ENCODE peak calls at places on chromosomes 1 and 21, in five cellular contexts. L, V, D, N and E are unnamed samples.

GRCh38 chr1:198359024-198359653 is 181.3 kb downstream of the ATP6V1G3 start:
- DNase-seq in L (no peak), V (no peak), D (peak; percentile 16), N (no peak), E (no peak)

GRCh38 chr1:60866884-60867648 is 215.3 kb upstream of the NFIA start:
- DNase-seq in L (no peak), V (no peak), D (no peak), N (no peak), E (no peak)

GRCh38 chr1:45979074-45979777 is 153.2 kb downstream of the PIK3R3 start:
- DNase-seq in L (no peak), V (no peak), D (peak; percentile 77), N (no peak), E (peak; percentile 25)

GRCh38 chr1:216221260-216221700 is 202.0 kb downstream of the USH2A start:
- DNase-seq in L (no peak), V (peak; percentile 59), D (peak; percentile 86), N (peak; percentile 52), E (peak; percentile 34)

GRCh38 chr1:84353665-84354064 is 44.6 kb upstream of the DNASE2B start:
- DNase-seq in L (peak; percentile 34), V (no peak), D (peak; percentile 69), N (no peak), E (no peak)

GRCh38 chr1:212688338-212689047 is 11.1 kb downstream of the BATF3 start:
- DNase-seq in L (no peak), V (no peak), D (peak; percentile 59), N (no peak), E (no peak)

GRCh38 chr1:155950829-155951228 is 9.4 kb downstream of the RXFP4 start:
- DNase-seq in L (no peak), V (no peak), D (no peak), N (no peak), E (no peak)

GRCh38 chr1:3787745-3788605 is 8.3 kb downstream of the LRRC47 start:
- DNase-seq in L (no peak), V (no peak), D (no peak), N (no peak), E (no peak)

GRCh38 chr1:177423083-177423482 is 252.3 kb downstream of the BRINP2 start:
- DNase-seq in L (no peak), V (no peak), D (no peak), N (no peak), E (no peak)

GRCh38 chr1:53502641-53503432 is 43.6 kb downstream of the DMRTB1 start:
- DNase-seq in L (no peak), V (no peak), D (no peak), N (no peak), E (no peak)

GRCh38 chr1:3675436-3675835 is 23.1 kb downstream of the TP73 start:
- DNase-seq in L (no peak), V (no peak), D (no peak), N (no peak), E (no peak)

GRCh38 chr1:151472852-151473731 is 13.8 kb upstream of the POGZ start:
- DNase-seq in L (peak; percentile 53), V (no peak), D (peak; percentile 34), N (peak; percentile 49), E (no peak)

GRCh38 chr1:234915923-234916675 is 212.5 kb downstream of the TOMM20 start:
- DNase-seq in L (peak; percentile 45), V (no peak), D (no peak), N (peak; percentile 61), E (no peak)

GRCh38 chr1:117121589-117122296 is at the start of gene TRIM45:
- DNase-seq in L (peak; percentile 96), V (peak; percentile 97), D (peak; percentile 96), N (peak; percentile 96), E (peak; percentile 93)

GRCh38 chr1:246544001-246544400 is 22.1 kb downstream of the TFB2M start:
- DNase-seq in L (no peak), V (no peak), D (no peak), N (no peak), E (no peak)

GRCh38 chr21:35232545-35233176 is 183.6 kb upstream of the RUNX1 start:
- DNase-seq in L (no peak), V (no peak), D (peak; percentile 92), N (peak; percentile 45), E (peak; percentile 47)

GRCh38 chr1:180636138-180636537 is 4.3 kb downstream of the XPR1 start:
- DNase-seq in L (no peak), V (no peak), D (peak; percentile 26), N (peak; percentile 22), E (no peak)

GRCh38 chr1:41642922-41643321 is 158.4 kb upstream of the EDN2 start:
- DNase-seq in L (no peak), V (no peak), D (no peak), N (no peak), E (no peak)
- TF ChIP-seq CTCF in L (no peak), V (no peak), D (no peak), N (no peak), E (no peak)

DNA sequence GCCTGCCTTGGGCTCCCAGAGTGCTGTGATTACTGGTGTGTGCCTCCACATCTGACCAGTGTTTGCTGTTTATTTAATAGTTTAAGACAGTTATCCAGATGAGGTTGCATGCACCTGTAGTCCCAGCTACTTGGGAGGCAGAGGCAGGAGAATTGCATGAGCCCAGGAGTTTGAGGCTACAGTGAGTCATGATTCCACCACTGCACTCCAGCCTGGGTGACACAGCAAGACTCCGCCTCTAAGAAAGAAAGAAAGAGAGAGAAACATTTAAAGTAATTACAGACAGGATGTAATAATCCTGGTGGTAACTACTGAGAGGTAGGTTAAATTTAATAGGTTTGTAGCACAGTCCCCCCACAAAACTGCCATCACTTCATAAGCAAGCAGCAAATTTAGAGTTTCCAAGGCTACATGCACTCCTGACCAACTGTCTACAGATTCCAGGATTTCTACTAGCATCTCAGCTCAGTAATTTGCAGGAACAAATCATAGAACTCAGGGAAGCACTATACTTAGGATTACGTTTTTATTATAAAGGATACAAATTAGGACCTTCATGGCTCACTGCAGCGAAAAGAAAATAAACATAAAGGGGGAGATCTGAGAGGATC is 89.6 kb downstream of the PKN2 start:
- DNase-seq in L (no peak), V (no peak), D (peak; percentile 72), N (no peak), E (peak; percentile 16)
- H3K27ac ChIP-seq in L (no peak overlapping the region), V (no peak overlapping the region), D (no peak overlapping the region), N (no peak overlapping the region), E (peak overlapping the region; percentile 53)

GRCh38 chr1:224521904-224522734 is 87.5 kb upstream of the WDR26 start:
- DNase-seq in L (no peak), V (no peak), D (no peak), N (no peak), E (no peak)
- TF ChIP-seq CTCF in L (no peak), V (no peak), D (no peak), N (no peak), E (no peak)

GRCh38 chr1:1183221-1183747 is 9.6 kb downstream of the TTLL10 start:
- DNase-seq in L (no peak), V (no peak), D (no peak), N (no peak), E (no peak)
- H3K27ac ChIP-seq in L (no peak overlapping the region), V (no peak overlapping the region), D (no peak overlapping the region), N (no peak overlapping the region), E (no peak overlapping the region)

GRCh38 chr1:161230762-161231161 is 4.9 kb downstream of the TOMM40L start:
- DNase-seq in L (no peak), V (no peak), D (no peak), N (no peak), E (no peak)

GRCh38 chr1:161226759-161227158 is 899 bp downstream of the TOMM40L start:
- DNase-seq in L (no peak), V (no peak), D (no peak), N (no peak), E (peak; percentile 12)

GRCh38 chr1:161228032-161228431 is 2.2 kb downstream of the TOMM40L start:
- DNase-seq in L (no peak), V (no peak), D (no peak), N (no peak), E (no peak)

GRCh38 chr1:161227196-161227871 is 1.5 kb downstream of the TOMM40L start:
- DNase-seq in L (peak; percentile 74), V (peak; percentile 89), D (peak; percentile 69), N (peak; percentile 87), E (peak; percentile 67)

DNA sequence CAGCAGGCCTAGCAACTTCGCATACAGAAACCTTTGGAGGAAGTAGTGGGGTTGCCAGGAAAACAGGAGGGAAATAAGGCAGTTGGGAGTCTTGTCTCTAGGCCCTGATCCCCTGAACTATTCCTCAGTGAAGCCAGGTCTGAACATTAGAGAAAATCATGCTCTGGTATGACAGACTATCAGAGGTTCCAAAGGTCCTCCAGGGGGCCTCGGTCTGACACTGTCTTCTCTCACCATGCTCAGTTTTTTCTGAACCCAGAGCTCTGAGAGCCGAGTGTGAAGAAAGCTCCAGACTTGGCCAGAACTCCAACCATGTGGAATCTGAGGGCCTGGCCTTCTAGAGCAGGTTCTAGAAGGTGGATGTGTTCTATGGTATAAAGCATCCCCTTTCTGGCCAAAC is 4.0 kb downstream of the TOMM40L start:
- DNase-seq in L (no peak), V (no peak), D (no peak), N (no peak), E (no peak)
- TF ChIP-seq CTCF in L (no peak), V (no peak), D (no peak), N (no peak), E (no peak)

GRCh38 chr1:210523830-210524229 is 195.1 kb downstream of the HHAT start:
- DNase-seq in L (no peak), V (no peak), D (no peak), N (no peak), E (no peak)
- H3K27ac ChIP-seq in L (no peak overlapping the region), V (no peak overlapping the region), D (no peak overlapping the region), N (no peak overlapping the region), E (no peak overlapping the region)

GRCh38 chr1:52002038-52002917 is 11.8 kb upstream of the RAB3B start:
- DNase-seq in L (no peak), V (peak; percentile 39), D (peak; percentile 95), N (peak; percentile 79), E (peak; percentile 90)
- TF ChIP-seq CTCF in L (peak; percentile 84), V (peak; percentile 89), D (peak; percentile 94), N (peak; percentile 85), E (peak; percentile 86)

GRCh38 chr1:226883630-226884029 is 13.2 kb downstream of the PSEN2 start:
- DNase-seq in L (no peak), V (no peak), D (no peak), N (no peak), E (no peak)
- H3K27ac ChIP-seq in L (no peak overlapping the region), V (no peak overlapping the region), D (no peak overlapping the region), N (no peak overlapping the region), E (no peak overlapping the region)

GRCh38 chr21:25424045-25424444 is 183.2 kb downstream of the MRPL39 start:
- DNase-seq in L (no peak), V (no peak), D (no peak), N (no peak), E (no peak)
- TF ChIP-seq CTCF in L (no peak), V (no peak), D (no peak), N (no peak), E (no peak)

GRCh38 chr1:185400057-185400456 is 83.0 kb upstream of the IVNS1ABP start:
- DNase-seq in L (no peak), V (no peak), D (peak; percentile 81), N (no peak), E (peak; percentile 24)
- H3K27ac ChIP-seq in L (no peak overlapping the region), V (no peak overlapping the region), D (no peak overlapping the region), N (no peak overlapping the region), E (peak overlapping the region; percentile 81)